ENCODE peak calls at places on chromosomes 12 and 14, in nine cellular contexts. One of them, this sample, is unnamed.

GRCh38 chr14:69355155-69355954 is 42.7 kb downstream of the ERH start:
- DNase-seq in right cardiac atrium: no peak
- DNase-seq in NCI-H1436: no peak
- DNase-seq in T-helper 9 cell: no peak
- DNase-seq in activated T-helper 1 cell treated with Interleukin-2 at 50 U/mL for 16 hours: no peak
- DNase-seq in RWPE1: no peak
- DNase-seq in central memory CD8-positive, alpha-beta T cell: no peak
- DNase-seq in GM12891: no peak
- DNase-seq in IMR-90: no peak
- DNase-seq in this sample: no peak

GRCh38 chr12:38544357-38545066 is 227.9 kb downstream of the ALG10B start:
- DNase-seq in right cardiac atrium: no peak
- DNase-seq in NCI-H1436: no peak
- DNase-seq in T-helper 9 cell: no peak
- DNase-seq in activated T-helper 1 cell treated with Interleukin-2 at 50 U/mL for 16 hours: no peak
- DNase-seq in RWPE1: no peak
- DNase-seq in central memory CD8-positive, alpha-beta T cell: no peak
- DNase-seq in GM12891: no peak
- DNase-seq in IMR-90: no peak
- DNase-seq in this sample: peak; percentile 41

GRCh38 chr14:91814317-91814716 is 53.0 kb downstream of the TC2N start:
- DNase-seq in right cardiac atrium: no peak
- DNase-seq in NCI-H1436: no peak
- DNase-seq in T-helper 9 cell: no peak
- DNase-seq in activated T-helper 1 cell treated with Interleukin-2 at 50 U/mL for 16 hours: no peak
- DNase-seq in RWPE1: no peak
- DNase-seq in central memory CD8-positive, alpha-beta T cell: no peak
- DNase-seq in GM12891: no peak
- DNase-seq in IMR-90: no peak
- DNase-seq in this sample: no peak

GRCh38 chr14:65370890-65371289 is 41.6 kb upstream of the FUT8 start:
- DNase-seq in right cardiac atrium: no peak
- DNase-seq in NCI-H1436: no peak
- DNase-seq in T-helper 9 cell: no peak
- DNase-seq in activated T-helper 1 cell treated with Interleukin-2 at 50 U/mL for 16 hours: no peak
- DNase-seq in RWPE1: no peak
- DNase-seq in central memory CD8-positive, alpha-beta T cell: no peak
- DNase-seq in GM12891: no peak
- DNase-seq in IMR-90: no peak
- DNase-seq in this sample: no peak

GRCh38 chr14:105481886-105482454 is 4.7 kb upstream of the CRIP1 start:
- DNase-seq in right cardiac atrium: peak; percentile 98
- DNase-seq in NCI-H1436: peak; percentile 94
- DNase-seq in T-helper 9 cell: peak; percentile 94
- DNase-seq in activated T-helper 1 cell treated with Interleukin-2 at 50 U/mL for 16 hours: peak; percentile 91
- DNase-seq in RWPE1: peak; percentile 93
- DNase-seq in central memory CD8-positive, alpha-beta T cell: peak; percentile 92
- DNase-seq in GM12891: peak; percentile 99
- DNase-seq in IMR-90: peak; percentile 95
- DNase-seq in this sample: peak; percentile 79

GRCh38 chr12:123223241-123223668 is 9.7 kb downstream of the MPHOSPH9 start:
- DNase-seq in right cardiac atrium: no peak
- DNase-seq in NCI-H1436: no peak
- DNase-seq in T-helper 9 cell: peak; percentile 24
- DNase-seq in activated T-helper 1 cell treated with Interleukin-2 at 50 U/mL for 16 hours: peak; percentile 24
- DNase-seq in RWPE1: no peak
- DNase-seq in central memory CD8-positive, alpha-beta T cell: peak; percentile 23
- DNase-seq in GM12891: no peak
- DNase-seq in IMR-90: no peak
- DNase-seq in this sample: no peak

GRCh38 chr14:59283380-59283779 is 94.9 kb downstream of the DAAM1 start:
- DNase-seq in right cardiac atrium: no peak
- DNase-seq in NCI-H1436: no peak
- DNase-seq in T-helper 9 cell: no peak
- DNase-seq in activated T-helper 1 cell treated with Interleukin-2 at 50 U/mL for 16 hours: no peak
- DNase-seq in RWPE1: no peak
- DNase-seq in central memory CD8-positive, alpha-beta T cell: no peak
- DNase-seq in GM12891: no peak
- DNase-seq in IMR-90: peak; percentile 51
- DNase-seq in this sample: no peak

GRCh38 chr14:37587881-37588666 is 7.0 kb downstream of the FOXA1 start:
- DNase-seq in right cardiac atrium: peak; percentile 28
- DNase-seq in NCI-H1436: no peak
- DNase-seq in T-helper 9 cell: no peak
- DNase-seq in activated T-helper 1 cell treated with Interleukin-2 at 50 U/mL for 16 hours: no peak
- DNase-seq in RWPE1: no peak
- DNase-seq in central memory CD8-positive, alpha-beta T cell: no peak
- DNase-seq in GM12891: no peak
- DNase-seq in IMR-90: no peak
- DNase-seq in this sample: no peak

GRCh38 chr14:64081174-64081746 is 212.9 kb downstream of the ESR2 start:
- DNase-seq in right cardiac atrium: no peak
- DNase-seq in NCI-H1436: no peak
- DNase-seq in T-helper 9 cell: no peak
- DNase-seq in activated T-helper 1 cell treated with Interleukin-2 at 50 U/mL for 16 hours: no peak
- DNase-seq in RWPE1: no peak
- DNase-seq in central memory CD8-positive, alpha-beta T cell: no peak
- DNase-seq in GM12891: no peak
- DNase-seq in IMR-90: no peak
- DNase-seq in this sample: no peak

GRCh38 chr14:67491741-67492504 is 3.4 kb upstream of the TMEM229B start:
- DNase-seq in right cardiac atrium: peak; percentile 68
- DNase-seq in NCI-H1436: no peak
- DNase-seq in T-helper 9 cell: no peak
- DNase-seq in activated T-helper 1 cell treated with Interleukin-2 at 50 U/mL for 16 hours: no peak
- DNase-seq in RWPE1: no peak
- DNase-seq in central memory CD8-positive, alpha-beta T cell: no peak
- DNase-seq in GM12891: no peak
- DNase-seq in IMR-90: no peak
- DNase-seq in this sample: peak; percentile 58

GRCh38 chr12:131536337-131536736 is 174.6 kb upstream of the SFSWAP start:
- DNase-seq in right cardiac atrium: peak; percentile 48
- DNase-seq in NCI-H1436: no peak
- DNase-seq in T-helper 9 cell: peak; percentile 9
- DNase-seq in activated T-helper 1 cell treated with Interleukin-2 at 50 U/mL for 16 hours: no peak
- DNase-seq in RWPE1: no peak
- DNase-seq in central memory CD8-positive, alpha-beta T cell: no peak
- DNase-seq in GM12891: no peak
- DNase-seq in IMR-90: no peak
- DNase-seq in this sample: no peak